ENCODE peak calls at places on chromosomes 4 and X, in ten cellular contexts. One of them, this sample, is unnamed.

GRCh38 chr4:124768596-124768995 is 56.1 kb upstream of the ANKRD50 start:
- DNase-seq in coronary artery: no peak
- DNase-seq in EH: no peak
- DNase-seq in cardiac muscle cell: peak
- DNase-seq in Panc1: no peak
- DNase-seq in activated CD4-positive, alpha-beta memory T cell treated with anti-CD3 and anti-CD28 coated beads, Interleukin-2, amount 10 ng/mL, durations not matched to agents 7 days and 5 days: no peak
- DNase-seq in NCI-H1694: no peak
- DNase-seq in NCI-H2029 treated with DMSO at 0.1 percent for 48 hours: no peak
- DNase-seq in Calu3: no peak
- DNase-seq in mucosa of descending colon: no peak
- DNase-seq in this sample: no peak

GRCh38 chr4:127667772-127668171 is 35.0 kb downstream of the INTU start:
- DNase-seq in NCI-H1694: no peak
- DNase-seq in mucosa of descending colon: no peak
- DNase-seq in coronary artery: no peak
- DNase-seq in Panc1: no peak
- DNase-seq in cardiac muscle cell: no peak
- DNase-seq in NCI-H2029 treated with DMSO at 0.1 percent for 48 hours: no peak
- DNase-seq in EH: no peak
- DNase-seq in Calu3: no peak
- DNase-seq in activated CD4-positive, alpha-beta memory T cell treated with anti-CD3 and anti-CD28 coated beads, Interleukin-2, amount 10 ng/mL, durations not matched to agents 7 days and 5 days: no peak
- DNase-seq in this sample: no peak

GRCh38 chrX:24332868-24333267 is 19.0 kb upstream of the SUPT20HL2 start:
- DNase-seq in NCI-H1694: no peak
- DNase-seq in activated CD4-positive, alpha-beta memory T cell treated with anti-CD3 and anti-CD28 coated beads, Interleukin-2, amount 10 ng/mL, durations not matched to agents 7 days and 5 days: no peak
- DNase-seq in coronary artery: no peak
- DNase-seq in cardiac muscle cell: peak
- DNase-seq in Panc1: no peak
- DNase-seq in mucosa of descending colon: no peak
- DNase-seq in NCI-H2029 treated with DMSO at 0.1 percent for 48 hours: no peak
- DNase-seq in Calu3: no peak
- DNase-seq in EH: peak
- DNase-seq in this sample: no peak

GRCh38 chr4:173520921-173521473 is 9.0 kb downstream of the HAND2 start:
- DNase-seq in mucosa of descending colon: no peak
- DNase-seq in Panc1: no peak
- DNase-seq in EH: no peak
- DNase-seq in coronary artery: no peak
- DNase-seq in activated CD4-positive, alpha-beta memory T cell treated with anti-CD3 and anti-CD28 coated beads, Interleukin-2, amount 10 ng/mL, durations not matched to agents 7 days and 5 days: no peak
- DNase-seq in NCI-H2029 treated with DMSO at 0.1 percent for 48 hours: no peak
- DNase-seq in cardiac muscle cell: no peak
- DNase-seq in NCI-H1694: no peak
- DNase-seq in Calu3: no peak
- DNase-seq in this sample: peak

GRCh38 chrX:48966796-48967579 is 4.7 kb downstream of the KCND1 start:
- DNase-seq in NCI-H2029 treated with DMSO at 0.1 percent for 48 hours: no peak
- DNase-seq in coronary artery: no peak
- DNase-seq in Panc1: no peak
- DNase-seq in activated CD4-positive, alpha-beta memory T cell treated with anti-CD3 and anti-CD28 coated beads, Interleukin-2, amount 10 ng/mL, durations not matched to agents 7 days and 5 days: no peak
- DNase-seq in cardiac muscle cell: peak
- DNase-seq in mucosa of descending colon: no peak
- DNase-seq in NCI-H1694: no peak
- DNase-seq in Calu3: peak
- DNase-seq in EH: peak
- DNase-seq in this sample: no peak

GRCh38 chrX:48697182-48697727 is 721 bp downstream of the SUV39H1 start:
- DNase-seq in NCI-H2029 treated with DMSO at 0.1 percent for 48 hours: no peak
- DNase-seq in mucosa of descending colon: no peak
- DNase-seq in cardiac muscle cell: no peak
- DNase-seq in coronary artery: no peak
- DNase-seq in NCI-H1694: no peak
- DNase-seq in Panc1: no peak
- DNase-seq in Calu3: no peak
- DNase-seq in activated CD4-positive, alpha-beta memory T cell treated with anti-CD3 and anti-CD28 coated beads, Interleukin-2, amount 10 ng/mL, durations not matched to agents 7 days and 5 days: no peak
- DNase-seq in EH: no peak
- DNase-seq in this sample: no peak

GRCh38 chr4:95061220-95061619 is 303.5 kb downstream of the BMPR1B start:
- DNase-seq in Calu3: no peak
- DNase-seq in cardiac muscle cell: peak
- DNase-seq in NCI-H1694: no peak
- DNase-seq in mucosa of descending colon: no peak
- DNase-seq in activated CD4-positive, alpha-beta memory T cell treated with anti-CD3 and anti-CD28 coated beads, Interleukin-2, amount 10 ng/mL, durations not matched to agents 7 days and 5 days: no peak
- DNase-seq in NCI-H2029 treated with DMSO at 0.1 percent for 48 hours: no peak
- DNase-seq in Panc1: no peak
- DNase-seq in coronary artery: no peak
- DNase-seq in EH: no peak
- DNase-seq in this sample: no peak

GRCh38 chrX:8139713-8140112 is 31.4 kb downstream of the VCX2 start:
- DNase-seq in cardiac muscle cell: peak
- DNase-seq in EH: no peak
- DNase-seq in activated CD4-positive, alpha-beta memory T cell treated with anti-CD3 and anti-CD28 coated beads, Interleukin-2, amount 10 ng/mL, durations not matched to agents 7 days and 5 days: no peak
- DNase-seq in NCI-H1694: no peak
- DNase-seq in Panc1: no peak
- DNase-seq in mucosa of descending colon: no peak
- DNase-seq in coronary artery: no peak
- DNase-seq in Calu3: no peak
- DNase-seq in NCI-H2029 treated with DMSO at 0.1 percent for 48 hours: no peak
- DNase-seq in this sample: no peak

GRCh38 chr4:158094413-158095110 is 78.3 kb downstream of the GASK1B start:
- DNase-seq in Panc1: peak
- DNase-seq in cardiac muscle cell: peak
- DNase-seq in NCI-H2029 treated with DMSO at 0.1 percent for 48 hours: no peak
- DNase-seq in coronary artery: no peak
- DNase-seq in Calu3: peak
- DNase-seq in activated CD4-positive, alpha-beta memory T cell treated with anti-CD3 and anti-CD28 coated beads, Interleukin-2, amount 10 ng/mL, durations not matched to agents 7 days and 5 days: no peak
- DNase-seq in EH: peak
- DNase-seq in NCI-H1694: no peak
- DNase-seq in mucosa of descending colon: no peak
- DNase-seq in this sample: no peak

GRCh38 chrX:105190252-105190853 is 30.1 kb downstream of the TEX13A start:
- DNase-seq in EH: peak
- DNase-seq in activated CD4-positive, alpha-beta memory T cell treated with anti-CD3 and anti-CD28 coated beads, Interleukin-2, amount 10 ng/mL, durations not matched to agents 7 days and 5 days: no peak
- DNase-seq in Calu3: peak
- DNase-seq in coronary artery: no peak
- DNase-seq in cardiac muscle cell: peak
- DNase-seq in Panc1: peak
- DNase-seq in NCI-H1694: peak
- DNase-seq in mucosa of descending colon: peak
- DNase-seq in NCI-H2029 treated with DMSO at 0.1 percent for 48 hours: no peak
- DNase-seq in this sample: no peak

GRCh38 chr4:126888968-126889367 is 743.8 kb upstream of the INTU start:
- DNase-seq in Panc1: no peak
- DNase-seq in cardiac muscle cell: no peak
- DNase-seq in NCI-H2029 treated with DMSO at 0.1 percent for 48 hours: no peak
- DNase-seq in Calu3: no peak
- DNase-seq in mucosa of descending colon: no peak
- DNase-seq in activated CD4-positive, alpha-beta memory T cell treated with anti-CD3 and anti-CD28 coated beads, Interleukin-2, amount 10 ng/mL, durations not matched to agents 7 days and 5 days: no peak
- DNase-seq in NCI-H1694: no peak
- DNase-seq in EH: peak
- DNase-seq in coronary artery: no peak
- DNase-seq in this sample: no peak

GRCh38 chrX:72121381-72121780 is 10.3 kb downstream of the RTL5 start:
- DNase-seq in Calu3: no peak
- DNase-seq in mucosa of descending colon: peak
- DNase-seq in Panc1: no peak
- DNase-seq in NCI-H1694: no peak
- DNase-seq in cardiac muscle cell: peak
- DNase-seq in activated CD4-positive, alpha-beta memory T cell treated with anti-CD3 and anti-CD28 coated beads, Interleukin-2, amount 10 ng/mL, durations not matched to agents 7 days and 5 days: peak
- DNase-seq in EH: peak
- DNase-seq in coronary artery: no peak
- DNase-seq in NCI-H2029 treated with DMSO at 0.1 percent for 48 hours: no peak
- DNase-seq in this sample: peak

GRCh38 chr4:76074468-76074867 is at the start of gene ART3:
- DNase-seq in cardiac muscle cell: no peak
- DNase-seq in Calu3: no peak
- DNase-seq in mucosa of descending colon: no peak
- DNase-seq in Panc1: no peak
- DNase-seq in activated CD4-positive, alpha-beta memory T cell treated with anti-CD3 and anti-CD28 coated beads, Interleukin-2, amount 10 ng/mL, durations not matched to agents 7 days and 5 days: no peak
- DNase-seq in NCI-H1694: no peak
- DNase-seq in coronary artery: no peak
- DNase-seq in EH: no peak
- DNase-seq in NCI-H2029 treated with DMSO at 0.1 percent for 48 hours: no peak
- DNase-seq in this sample: no peak

GRCh38 chr4:53680588-53680987 is 89.3 kb upstream of the LNX1 start:
- DNase-seq in EH: no peak
- DNase-seq in activated CD4-positive, alpha-beta memory T cell treated with anti-CD3 and anti-CD28 coated beads, Interleukin-2, amount 10 ng/mL, durations not matched to agents 7 days and 5 days: no peak
- DNase-seq in coronary artery: no peak
- DNase-seq in NCI-H2029 treated with DMSO at 0.1 percent for 48 hours: no peak
- DNase-seq in cardiac muscle cell: no peak
- DNase-seq in NCI-H1694: no peak
- DNase-seq in mucosa of descending colon: no peak
- DNase-seq in Panc1: no peak
- DNase-seq in Calu3: no peak
- DNase-seq in this sample: no peak

GRCh38 chr4:1383728-1384591 is 22.3 kb downstream of the NKX1-1 start:
- DNase-seq in activated CD4-positive, alpha-beta memory T cell treated with anti-CD3 and anti-CD28 coated beads, Interleukin-2, amount 10 ng/mL, durations not matched to agents 7 days and 5 days: no peak
- DNase-seq in NCI-H1694: no peak
- DNase-seq in NCI-H2029 treated with DMSO at 0.1 percent for 48 hours: no peak
- DNase-seq in EH: no peak
- DNase-seq in coronary artery: no peak
- DNase-seq in Calu3: no peak
- DNase-seq in mucosa of descending colon: no peak
- DNase-seq in cardiac muscle cell: no peak
- DNase-seq in Panc1: no peak
- DNase-seq in this sample: peak

GRCh38 chr4:89371614-89372013 is 64.0 kb upstream of the GPRIN3 start:
- DNase-seq in NCI-H2029 treated with DMSO at 0.1 percent for 48 hours: no peak
- DNase-seq in Panc1: no peak
- DNase-seq in NCI-H1694: no peak
- DNase-seq in activated CD4-positive, alpha-beta memory T cell treated with anti-CD3 and anti-CD28 coated beads, Interleukin-2, amount 10 ng/mL, durations not matched to agents 7 days and 5 days: no peak
- DNase-seq in coronary artery: no peak
- DNase-seq in mucosa of descending colon: no peak
- DNase-seq in Calu3: no peak
- DNase-seq in EH: no peak
- DNase-seq in cardiac muscle cell: no peak
- DNase-seq in this sample: no peak

GRCh38 chrX:30343206-30343605 is 34.0 kb upstream of the NR0B1 start:
- DNase-seq in cardiac muscle cell: no peak
- DNase-seq in activated CD4-positive, alpha-beta memory T cell treated with anti-CD3 and anti-CD28 coated beads, Interleukin-2, amount 10 ng/mL, durations not matched to agents 7 days and 5 days: no peak
- DNase-seq in NCI-H2029 treated with DMSO at 0.1 percent for 48 hours: no peak
- DNase-seq in mucosa of descending colon: no peak
- DNase-seq in Calu3: peak
- DNase-seq in EH: no peak
- DNase-seq in NCI-H1694: no peak
- DNase-seq in coronary artery: no peak
- DNase-seq in Panc1: no peak
- DNase-seq in this sample: no peak

GRCh38 chrX:25650216-25650615 is 487.9 kb upstream of the MAGEB18 start:
- DNase-seq in EH: no peak
- DNase-seq in cardiac muscle cell: peak
- DNase-seq in activated CD4-positive, alpha-beta memory T cell treated with anti-CD3 and anti-CD28 coated beads, Interleukin-2, amount 10 ng/mL, durations not matched to agents 7 days and 5 days: no peak
- DNase-seq in mucosa of descending colon: no peak
- DNase-seq in Panc1: no peak
- DNase-seq in coronary artery: no peak
- DNase-seq in Calu3: no peak
- DNase-seq in NCI-H1694: no peak
- DNase-seq in NCI-H2029 treated with DMSO at 0.1 percent for 48 hours: no peak
- DNase-seq in this sample: no peak